ENCODE peak calls at places on chromosomes 7 and 10, in four cellular contexts. W is head of caudate nucleus; H is NCI-H1092 treated with DMSO at 0.1 percent for 48 hours; M is effector memory CD4-positive, alpha-beta T cell. O is an unnamed sample.

GRCh38 chr10:59894114-59894513 is 12.2 kb downstream of the CCDC6 start:
- DNase-seq in H (no peak), W (peak; percentile 36), M (no peak), O (peak; percentile 59)

GRCh38 chr7:25864511-25864910 is 287.5 kb upstream of the NFE2L3 start:
- DNase-seq in H (peak; percentile 29), M (no peak), W (no peak), O (no peak)

GRCh38 chr10:72687035-72687434 is 4.9 kb upstream of the MCU start:
- DNase-seq in M (no peak), W (no peak), H (no peak), O (no peak)

GRCh38 chr7:157764193-157764592 is 427.4 kb downstream of the DNAJB6 start:
- DNase-seq in H (no peak), W (no peak), M (no peak), O (no peak)

GRCh38 chr7:128453836-128454804 is 1.6 kb upstream of the HILPDA start:
- DNase-seq in H (no peak), M (no peak), W (peak; percentile 35), O (peak; percentile 68)

GRCh38 chr7:47636693-47637175 is 54.8 kb upstream of the TNS3 start:
- DNase-seq in W (no peak), H (no peak), M (no peak), O (no peak)

GRCh38 chr7:28473567-28474266 is 61.4 kb downstream of the CREB5 start:
- DNase-seq in H (no peak), M (no peak), W (peak; percentile 36), O (peak; percentile 63)

GRCh38 chr7:4851459-4852422 is 10.1 kb downstream of the PAPOLB start:
- DNase-seq in H (no peak), W (no peak), M (no peak), O (no peak)

GRCh38 chr7:148982596-148983219 is 45.6 kb downstream of the PDIA4 start:
- DNase-seq in W (peak; percentile 33), M (no peak), H (peak; percentile 35), O (no peak)

GRCh38 chr10:15238553-15239335 is 70.3 kb upstream of the NMT2 start:
- DNase-seq in W (peak; percentile 36), M (no peak), H (no peak), O (no peak)

GRCh38 chr7:1210321-1210978 is 22.2 kb upstream of the UNCX start:
- DNase-seq in W (no peak), M (no peak), H (no peak), O (no peak)

GRCh38 chr10:43090664-43091063 is 13.8 kb downstream of the RET start:
- DNase-seq in H (no peak), W (no peak), M (no peak), O (no peak)

GRCh38 chr7:98137826-98138151 is 31.1 kb downstream of the LMTK2 start:
- DNase-seq in M (no peak), H (no peak), W (peak; percentile 13), O (peak; percentile 62)

GRCh38 chr10:131141645-131142445 is 169.7 kb downstream of the TCERG1L start:
- DNase-seq in M (no peak), H (peak; percentile 79), W (no peak), O (no peak)

GRCh38 chr7:46369933-46370654 is 449.0 kb upstream of the IGFBP3 start:
- DNase-seq in W (no peak), M (no peak), H (peak; percentile 12), O (no peak)

GRCh38 chr10:44199267-44199666 is 185.6 kb downstream of the CXCL12 start:
- DNase-seq in H (no peak), M (no peak), W (no peak), O (no peak)

GRCh38 chr7:141634065-141634464 is 67.9 kb downstream of the DENND11 start:
- DNase-seq in H (no peak), M (no peak), W (no peak), O (no peak)

GRCh38 chr10:116001266-116001857 is 271.6 kb downstream of the GFRA1 start:
- DNase-seq in H (no peak), M (no peak), W (peak; percentile 17), O (peak; percentile 3)

GRCh38 chr10:119625570-119626280 is 25.5 kb upstream of the BAG3 start:
- DNase-seq in M (no peak), H (no peak), W (no peak), O (no peak)

GRCh38 chr10:70605153-70605552 is 2.6 kb upstream of the PRF1 start:
- DNase-seq in W (no peak), H (no peak), M (no peak), O (no peak)

GRCh38 chr7:7581531-7582179 is 15.0 kb downstream of the MIOS start:
- DNase-seq in M (no peak), W (no peak), H (no peak), O (no peak)

GRCh38 chr7:1886361-1887064 is 216.4 kb downstream of the ELFN1 start:
- DNase-seq in H (no peak), M (no peak), W (peak; percentile 66), O (no peak)

GRCh38 chr7:81470084-81470723 is 299.6 kb downstream of the HGF start:
- DNase-seq in M (no peak), H (peak; percentile 64), W (peak; percentile 87), O (peak; percentile 66)

GRCh38 chr7:141584935-141585334 is 33.7 kb downstream of the AGK start:
- DNase-seq in M (no peak), W (no peak), H (no peak), O (no peak)

GRCh38 chr10:51895209-51895608 is 195.8 kb upstream of the CSTF2T start:
- DNase-seq in H (no peak), M (no peak), W (no peak), O (no peak)

GRCh38 chr10:26438534-26439269 is 561 bp downstream of the APBB1IP start:
- DNase-seq in M (peak; percentile 53), W (peak; percentile 56), H (no peak), O (no peak)

GRCh38 chr7:5679741-5680473 is 101.6 kb downstream of the RNF216 start:
- DNase-seq in M (no peak), W (peak; percentile 62), H (no peak), O (no peak)

GRCh38 chr7:22831602-22832001 is 9.0 kb upstream of the TOMM7 start:
- DNase-seq in H (no peak), M (no peak), W (no peak), O (no peak)

GRCh38 chr10:73771722-73772279 is 10.0 kb upstream of the CHCHD1 start:
- DNase-seq in W (peak; percentile 90), H (peak; percentile 51), M (no peak), O (no peak)

GRCh38 chr10:49395741-49396665 is at the start of gene DRGX:
- DNase-seq in M (no peak), H (no peak), W (no peak), O (no peak)

GRCh38 chr10:84517455-84518046 is 189.2 kb downstream of the CCSER2 start:
- DNase-seq in M (no peak), H (no peak), W (no peak), O (no peak)

GRCh38 chr7:112433289-112433688 is 17.0 kb upstream of the IFRD1 start:
- DNase-seq in H (no peak), M (no peak), W (no peak), O (no peak)